ENCODE peak calls at places on chromosomes 1 and 21, in nine cellular contexts. One of them, this sample, is unnamed.

GRCh38 chr1:207981976-207982375 is 71.1 kb upstream of the CD34 start:
- DNase-seq in heart right ventricle: no peak
- DNase-seq in AG10803: no peak
- DNase-seq in fibroblast of lung: no peak
- DNase-seq in upper lobe of right lung: no peak
- DNase-seq in cardiac fibroblast: no peak
- DNase-seq in neuronal stem cell: no peak
- DNase-seq in lower lobe of right lung: no peak
- DNase-seq in brain microvascular endothelial cell: no peak
- DNase-seq in this sample: no peak

GRCh38 chr1:48939828-48940227 is 163.1 kb upstream of the BEND5 start:
- DNase-seq in heart right ventricle: no peak
- DNase-seq in AG10803: no peak
- DNase-seq in fibroblast of lung: no peak
- DNase-seq in upper lobe of right lung: no peak
- DNase-seq in cardiac fibroblast: no peak
- DNase-seq in neuronal stem cell: no peak
- DNase-seq in lower lobe of right lung: no peak
- DNase-seq in brain microvascular endothelial cell: no peak
- DNase-seq in this sample: no peak

GRCh38 chr1:73611681-73612080 is 586.3 kb downstream of the LRRIQ3 start:
- DNase-seq in heart right ventricle: no peak
- DNase-seq in AG10803: no peak
- DNase-seq in fibroblast of lung: no peak
- DNase-seq in upper lobe of right lung: no peak
- DNase-seq in cardiac fibroblast: no peak
- DNase-seq in neuronal stem cell: no peak
- DNase-seq in lower lobe of right lung: no peak
- DNase-seq in brain microvascular endothelial cell: no peak
- DNase-seq in this sample: no peak

GRCh38 chr1:58879464-58879863 is 95.6 kb upstream of the JUN start:
- DNase-seq in heart right ventricle: no peak
- DNase-seq in AG10803: peak
- DNase-seq in fibroblast of lung: peak
- DNase-seq in upper lobe of right lung: no peak
- DNase-seq in cardiac fibroblast: no peak
- DNase-seq in neuronal stem cell: no peak
- DNase-seq in lower lobe of right lung: no peak
- DNase-seq in brain microvascular endothelial cell: no peak
- DNase-seq in this sample: no peak

GRCh38 chr21:44766818-44767354 is 34.7 kb downstream of the UBE2G2 start:
- DNase-seq in heart right ventricle: no peak
- DNase-seq in AG10803: no peak
- DNase-seq in fibroblast of lung: no peak
- DNase-seq in upper lobe of right lung: peak
- DNase-seq in cardiac fibroblast: no peak
- DNase-seq in neuronal stem cell: no peak
- DNase-seq in lower lobe of right lung: no peak
- DNase-seq in brain microvascular endothelial cell: no peak
- DNase-seq in this sample: no peak

GRCh38 chr1:202276920-202277319 is 64.8 kb downstream of the UBE2T start:
- DNase-seq in heart right ventricle: no peak
- DNase-seq in AG10803: no peak
- DNase-seq in fibroblast of lung: no peak
- DNase-seq in upper lobe of right lung: no peak
- DNase-seq in cardiac fibroblast: no peak
- DNase-seq in neuronal stem cell: no peak
- DNase-seq in lower lobe of right lung: no peak
- DNase-seq in brain microvascular endothelial cell: no peak
- DNase-seq in this sample: no peak

GRCh38 chr1:64038119-64038518 is 165.3 kb upstream of the UBE2U start:
- DNase-seq in heart right ventricle: no peak
- DNase-seq in AG10803: peak
- DNase-seq in fibroblast of lung: no peak
- DNase-seq in upper lobe of right lung: no peak
- DNase-seq in cardiac fibroblast: no peak
- DNase-seq in neuronal stem cell: no peak
- DNase-seq in lower lobe of right lung: no peak
- DNase-seq in brain microvascular endothelial cell: no peak
- DNase-seq in this sample: no peak

GRCh38 chr1:198330982-198331620 is 174.3 kb downstream of the NEK7 start:
- DNase-seq in heart right ventricle: no peak
- DNase-seq in AG10803: peak
- DNase-seq in fibroblast of lung: no peak
- DNase-seq in upper lobe of right lung: no peak
- DNase-seq in cardiac fibroblast: no peak
- DNase-seq in neuronal stem cell: no peak
- DNase-seq in lower lobe of right lung: no peak
- DNase-seq in brain microvascular endothelial cell: no peak
- DNase-seq in this sample: no peak

GRCh38 chr1:46535063-46535462 is 16.4 kb downstream of the KNCN start:
- DNase-seq in heart right ventricle: no peak
- DNase-seq in AG10803: no peak
- DNase-seq in fibroblast of lung: no peak
- DNase-seq in upper lobe of right lung: no peak
- DNase-seq in cardiac fibroblast: peak
- DNase-seq in neuronal stem cell: no peak
- DNase-seq in lower lobe of right lung: no peak
- DNase-seq in brain microvascular endothelial cell: no peak
- DNase-seq in this sample: no peak

DNA sequence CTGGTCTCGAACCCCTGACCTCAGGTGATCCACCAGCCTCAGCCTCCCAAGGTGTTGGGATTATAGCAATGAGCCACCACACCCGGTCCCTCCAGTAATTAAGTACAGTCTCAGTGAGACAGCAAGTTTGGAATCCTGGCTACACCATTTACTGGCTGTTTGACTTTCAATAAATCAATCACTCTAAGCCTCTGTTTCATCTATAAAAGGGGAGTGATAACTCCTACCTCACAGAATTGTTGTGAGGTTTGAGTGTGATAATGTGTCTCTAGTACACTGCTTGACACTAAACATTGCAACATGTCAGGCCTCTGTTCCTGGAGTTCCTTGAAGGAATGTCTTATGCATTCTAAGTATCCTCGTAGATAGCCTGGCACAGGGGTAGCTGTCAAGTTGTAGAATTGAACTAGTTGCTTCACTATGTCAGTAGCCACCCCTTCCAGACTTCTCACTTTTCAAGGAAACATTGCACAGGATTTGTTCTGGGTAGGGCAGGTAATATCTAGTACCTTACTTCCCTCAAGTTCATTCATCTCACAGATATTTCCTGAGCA is 12.4 kb downstream of the ENTREP3 start:
- DNase-seq in heart right ventricle: no peak
- DNase-seq in AG10803: no peak
- DNase-seq in fibroblast of lung: no peak
- DNase-seq in upper lobe of right lung: no peak
- DNase-seq in cardiac fibroblast: no peak
- DNase-seq in neuronal stem cell: no peak
- DNase-seq in lower lobe of right lung: no peak
- DNase-seq in brain microvascular endothelial cell: no peak
- DNase-seq in this sample: no peak
- H3K4me3 ChIP-seq in heart right ventricle: peak
- H3K4me3 ChIP-seq in AG10803: peak
- H3K4me3 ChIP-seq in fibroblast of lung: peak
- H3K4me3 ChIP-seq in upper lobe of right lung: no peak
- H3K4me3 ChIP-seq in cardiac fibroblast: no peak
- H3K4me3 ChIP-seq in neuronal stem cell: peak
- H3K4me3 ChIP-seq in lower lobe of right lung: peak
- H3K4me3 ChIP-seq in brain microvascular endothelial cell: peak
- H3K4me3 ChIP-seq in this sample: no peak

GRCh38 chr1:5976231-5976630 is 16.0 kb downstream of the NPHP4 start:
- DNase-seq in heart right ventricle: no peak
- DNase-seq in AG10803: no peak
- DNase-seq in fibroblast of lung: no peak
- DNase-seq in upper lobe of right lung: peak
- DNase-seq in cardiac fibroblast: no peak
- DNase-seq in neuronal stem cell: no peak
- DNase-seq in lower lobe of right lung: no peak
- DNase-seq in brain microvascular endothelial cell: no peak
- DNase-seq in this sample: no peak
- H3K4me3 ChIP-seq in heart right ventricle: no peak
- H3K4me3 ChIP-seq in AG10803: no peak
- H3K4me3 ChIP-seq in fibroblast of lung: no peak
- H3K4me3 ChIP-seq in upper lobe of right lung: no peak
- H3K4me3 ChIP-seq in cardiac fibroblast: no peak
- H3K4me3 ChIP-seq in neuronal stem cell: no peak
- H3K4me3 ChIP-seq in lower lobe of right lung: no peak
- H3K4me3 ChIP-seq in brain microvascular endothelial cell: no peak
- H3K4me3 ChIP-seq in this sample: no peak

DNA sequence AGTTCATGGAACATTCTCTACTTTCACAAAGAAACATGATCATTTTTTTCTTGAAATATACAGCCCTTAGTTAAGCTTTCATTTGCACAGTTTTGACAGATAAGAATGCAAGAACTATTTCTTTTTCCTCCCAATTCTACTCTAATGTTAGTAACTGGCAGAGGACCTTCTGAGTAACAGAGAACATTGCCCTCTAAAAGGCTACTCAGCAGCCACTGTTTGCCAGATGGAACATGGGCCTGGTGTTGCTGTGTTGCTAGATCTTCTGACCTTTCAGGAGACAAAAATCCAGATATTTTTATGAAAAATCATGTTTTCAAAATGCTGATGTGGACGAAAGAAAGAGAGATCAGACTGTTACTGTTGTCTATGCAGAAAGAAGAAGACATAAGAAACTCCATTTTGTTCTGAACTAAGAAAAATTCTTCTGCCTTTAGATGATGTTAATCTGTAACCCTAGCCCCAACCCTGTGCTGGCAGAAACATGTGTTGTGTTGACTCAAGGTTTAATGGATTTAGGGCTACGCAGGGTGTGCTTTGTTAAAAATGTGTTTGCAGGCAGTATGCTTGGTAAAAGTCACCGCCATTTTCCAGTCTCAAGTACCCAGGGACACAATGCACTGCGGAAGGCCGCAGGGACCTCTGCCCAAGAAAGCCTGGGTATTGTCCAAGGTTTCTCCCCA is 2.9 kb upstream of the PRDX6 start:
- DNase-seq in heart right ventricle: no peak
- DNase-seq in AG10803: no peak
- DNase-seq in fibroblast of lung: no peak
- DNase-seq in upper lobe of right lung: no peak
- DNase-seq in cardiac fibroblast: no peak
- DNase-seq in neuronal stem cell: no peak
- DNase-seq in lower lobe of right lung: no peak
- DNase-seq in brain microvascular endothelial cell: no peak
- DNase-seq in this sample: no peak
- H3K4me3 ChIP-seq in heart right ventricle: no peak
- H3K4me3 ChIP-seq in AG10803: no peak
- H3K4me3 ChIP-seq in fibroblast of lung: no peak
- H3K4me3 ChIP-seq in upper lobe of right lung: no peak
- H3K4me3 ChIP-seq in cardiac fibroblast: no peak
- H3K4me3 ChIP-seq in neuronal stem cell: no peak
- H3K4me3 ChIP-seq in lower lobe of right lung: no peak
- H3K4me3 ChIP-seq in brain microvascular endothelial cell: peak
- H3K4me3 ChIP-seq in this sample: no peak

GRCh38 chr1:147076442-147076841 is 95.8 kb downstream of the PRKAB2 start:
- DNase-seq in heart right ventricle: no peak
- DNase-seq in AG10803: no peak
- DNase-seq in fibroblast of lung: no peak
- DNase-seq in upper lobe of right lung: no peak
- DNase-seq in cardiac fibroblast: no peak
- DNase-seq in neuronal stem cell: no peak
- DNase-seq in lower lobe of right lung: no peak
- DNase-seq in brain microvascular endothelial cell: no peak
- DNase-seq in this sample: no peak
- H3K4me3 ChIP-seq in heart right ventricle: no peak
- H3K4me3 ChIP-seq in AG10803: no peak
- H3K4me3 ChIP-seq in fibroblast of lung: no peak
- H3K4me3 ChIP-seq in upper lobe of right lung: no peak
- H3K4me3 ChIP-seq in cardiac fibroblast: no peak
- H3K4me3 ChIP-seq in neuronal stem cell: no peak
- H3K4me3 ChIP-seq in lower lobe of right lung: no peak
- H3K4me3 ChIP-seq in brain microvascular endothelial cell: no peak
- H3K4me3 ChIP-seq in this sample: no peak

GRCh38 chr1:184504012-184504694 is 117.3 kb downstream of the C1orf21 start:
- DNase-seq in heart right ventricle: no peak
- DNase-seq in AG10803: no peak
- DNase-seq in fibroblast of lung: no peak
- DNase-seq in upper lobe of right lung: no peak
- DNase-seq in cardiac fibroblast: no peak
- DNase-seq in neuronal stem cell: no peak
- DNase-seq in lower lobe of right lung: no peak
- DNase-seq in brain microvascular endothelial cell: no peak
- DNase-seq in this sample: no peak
- H3K4me3 ChIP-seq in heart right ventricle: peak
- H3K4me3 ChIP-seq in AG10803: no peak
- H3K4me3 ChIP-seq in fibroblast of lung: no peak
- H3K4me3 ChIP-seq in upper lobe of right lung: no peak
- H3K4me3 ChIP-seq in cardiac fibroblast: no peak
- H3K4me3 ChIP-seq in neuronal stem cell: no peak
- H3K4me3 ChIP-seq in lower lobe of right lung: no peak
- H3K4me3 ChIP-seq in brain microvascular endothelial cell: no peak
- H3K4me3 ChIP-seq in this sample: no peak

GRCh38 chr21:33761104-33762036 is 119.1 kb downstream of the ITSN1 start:
- DNase-seq in heart right ventricle: peak
- DNase-seq in AG10803: peak
- DNase-seq in fibroblast of lung: peak
- DNase-seq in upper lobe of right lung: no peak
- DNase-seq in cardiac fibroblast: peak
- DNase-seq in neuronal stem cell: no peak
- DNase-seq in lower lobe of right lung: no peak
- DNase-seq in brain microvascular endothelial cell: peak
- DNase-seq in this sample: peak
- H3K4me3 ChIP-seq in heart right ventricle: peak
- H3K4me3 ChIP-seq in AG10803: peak
- H3K4me3 ChIP-seq in fibroblast of lung: peak
- H3K4me3 ChIP-seq in upper lobe of right lung: peak
- H3K4me3 ChIP-seq in cardiac fibroblast: no peak
- H3K4me3 ChIP-seq in neuronal stem cell: no peak
- H3K4me3 ChIP-seq in lower lobe of right lung: no peak
- H3K4me3 ChIP-seq in brain microvascular endothelial cell: peak
- H3K4me3 ChIP-seq in this sample: peak

This sample was measured in skeletal muscle cell.